ENCODE peak calls at places on chromosomes 13 and 19, in six cellular contexts. W is mucosa of descending colon, C is AG04450, I is WTC11, G is uterus, Z is fibroblast of lung. Y is an unnamed sample.

GRCh38 chr19:20077791-20078463 is at the start of gene ZNF90:
- DNase-seq in W (peak; percentile 86), C (peak; percentile 92), I (peak; percentile 95), G (peak; percentile 96), Z (peak; percentile 97), Y (peak; percentile 94)

GRCh38 chr13:41561179-41561578 is 103.8 kb downstream of the RGCC start:
- DNase-seq in W (no peak), C (no peak), I (no peak), G (no peak), Z (peak; percentile 52), Y (no peak)

GRCh38 chr13:19845758-19846157 is 17.7 kb downstream of the ZMYM5 start:
- DNase-seq in W (no peak), C (peak; percentile 96), I (no peak), G (peak; percentile 40), Z (peak; percentile 99), Y (peak; percentile 87)

GRCh38 chr19:10544753-10545251 is 1.1 kb downstream of the ATG4D start:
- DNase-seq in W (peak; percentile 66), C (no peak), I (no peak), G (no peak), Z (no peak), Y (no peak)

GRCh38 chr19:18208098-18208951 is 4.5 kb upstream of the RAB3A start:
- DNase-seq in W (no peak), C (peak; percentile 65), I (peak; percentile 74), G (peak; percentile 37), Z (peak; percentile 89), Y (no peak)

GRCh38 chr13:43939149-43939548 is 59.4 kb downstream of the LACC1 start:
- DNase-seq in W (no peak), C (no peak), I (no peak), G (no peak), Z (no peak), Y (no peak)

GRCh38 chr13:102195566-102196462 is 206.0 kb downstream of the FGF14 start:
- DNase-seq in W (no peak), C (no peak), I (no peak), G (no peak), Z (peak; percentile 54), Y (no peak)

GRCh38 chr19:3821156-3821555 is 35.0 kb upstream of the MATK start:
- DNase-seq in W (no peak), C (no peak), I (no peak), G (no peak), Z (no peak), Y (no peak)

GRCh38 chr13:29428992-29429315 is 166.5 kb downstream of the SLC7A1 start:
- DNase-seq in W (no peak), C (no peak), I (no peak), G (no peak), Z (no peak), Y (no peak)

GRCh38 chr13:29526741-29527140 is 68.7 kb downstream of the SLC7A1 start:
- DNase-seq in W (no peak), C (no peak), I (no peak), G (no peak), Z (no peak), Y (no peak)

DNA sequence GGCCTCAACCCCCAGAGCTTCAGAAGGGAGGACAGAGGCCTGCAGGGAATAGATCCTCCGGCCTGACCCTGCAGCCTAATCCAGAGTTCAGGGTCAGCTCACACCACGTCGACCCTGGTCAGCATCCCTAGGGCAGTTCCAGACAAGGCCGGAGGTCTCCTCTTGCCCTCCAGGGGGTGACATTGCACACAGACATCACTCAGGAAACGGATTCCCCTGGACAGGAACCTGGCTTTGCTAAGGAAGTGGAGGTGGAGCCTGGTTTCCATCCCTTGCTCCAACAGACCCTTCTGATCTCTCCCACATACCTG is 969 bp upstream of the CEACAM5 start:
- DNase-seq in W (peak; percentile 53), C (no peak), I (peak; percentile 24), G (peak; percentile 7), Z (no peak), Y (no peak)
- TF ChIP-seq CTCF in W (no peak), C (no peak), I (no peak), G (no peak), Z (no peak), Y (peak; percentile 10)

GRCh38 chr13:80340643-80341097 is 256 bp downstream of the SPRY2 start:
- DNase-seq in W (no peak), C (no peak), I (no peak), G (no peak), Z (peak; percentile 76), Y (no peak)

GRCh38 chr13:80339841-80340642 is 884 bp downstream of the SPRY2 start:
- DNase-seq in W (peak; percentile 74), C (no peak), I (peak; percentile 30), G (peak; percentile 43), Z (peak; percentile 28), Y (no peak)

GRCh38 chr13:80342541-80343371 is 1.8 kb upstream of the SPRY2 start:
- DNase-seq in W (peak; percentile 86), C (no peak), I (peak; percentile 87), G (peak; percentile 85), Z (peak; percentile 77), Y (no peak)

GRCh38 chr13:80341771-80342271 is 895 bp upstream of the SPRY2 start:
- DNase-seq in W (peak; percentile 68), C (no peak), I (peak; percentile 66), G (peak; percentile 45), Z (peak; percentile 62), Y (peak; percentile 94)

DNA sequence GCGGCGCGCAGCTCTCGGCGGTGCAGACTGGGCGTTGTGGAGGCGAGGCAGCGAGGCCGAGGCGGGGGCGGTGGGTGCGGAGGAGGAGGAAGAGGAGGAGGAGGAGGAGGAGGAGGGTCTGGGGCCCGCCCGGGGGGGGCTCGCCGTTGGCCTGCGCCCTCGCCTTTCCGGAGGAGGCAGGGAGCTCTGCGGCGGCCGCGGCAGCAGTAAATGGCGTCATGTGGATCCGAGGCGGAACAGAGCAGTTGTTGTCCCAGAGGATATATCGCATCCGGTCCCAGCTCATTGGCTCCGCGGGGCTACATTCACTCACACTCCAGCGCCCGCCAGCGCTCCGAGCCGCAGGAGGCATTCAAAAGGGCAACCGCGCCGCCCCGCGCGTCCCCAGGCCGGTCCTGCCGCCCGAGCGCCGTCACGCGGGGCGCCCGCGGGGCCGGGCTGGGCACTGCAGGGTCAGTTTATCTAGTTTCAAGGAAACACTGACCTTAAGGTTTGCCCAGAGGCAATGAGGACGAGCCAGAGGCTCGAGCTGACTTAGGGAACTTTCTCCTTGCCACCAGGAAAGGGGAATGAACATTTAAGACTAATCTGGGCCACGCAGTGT is at the start of gene SPRY2:
- DNase-seq in W (peak; percentile 95), C (peak; percentile 85), I (peak; percentile 87), G (peak; percentile 89), Z (peak; percentile 98), Y (peak; percentile 97)
- TF ChIP-seq CTCF in W (no peak), C (no peak), I (no peak), G (peak; percentile 52), Z (no peak), Y (no peak)

GRCh38 chr13:106530907-106531520 is 4.4 kb downstream of the EFNB2 start:
- DNase-seq in W (no peak), C (no peak), I (no peak), G (no peak), Z (no peak), Y (no peak)

GRCh38 chr13:106534844-106535551 is 464 bp downstream of the EFNB2 start:
- DNase-seq in W (peak; percentile 65), C (no peak), I (peak; percentile 38), G (peak; percentile 24), Z (peak; percentile 42), Y (no peak)

GRCh38 chr13:106533940-106534843 is 1.3 kb downstream of the EFNB2 start:
- DNase-seq in W (peak; percentile 62), C (peak; percentile 13), I (peak; percentile 46), G (peak; percentile 47), Z (peak; percentile 83), Y (no peak)

GRCh38 chr13:106532111-106532929 is 3.1 kb downstream of the EFNB2 start:
- DNase-seq in W (no peak), C (no peak), I (no peak), G (peak; percentile 27), Z (peak; percentile 56), Y (no peak)

DNA sequence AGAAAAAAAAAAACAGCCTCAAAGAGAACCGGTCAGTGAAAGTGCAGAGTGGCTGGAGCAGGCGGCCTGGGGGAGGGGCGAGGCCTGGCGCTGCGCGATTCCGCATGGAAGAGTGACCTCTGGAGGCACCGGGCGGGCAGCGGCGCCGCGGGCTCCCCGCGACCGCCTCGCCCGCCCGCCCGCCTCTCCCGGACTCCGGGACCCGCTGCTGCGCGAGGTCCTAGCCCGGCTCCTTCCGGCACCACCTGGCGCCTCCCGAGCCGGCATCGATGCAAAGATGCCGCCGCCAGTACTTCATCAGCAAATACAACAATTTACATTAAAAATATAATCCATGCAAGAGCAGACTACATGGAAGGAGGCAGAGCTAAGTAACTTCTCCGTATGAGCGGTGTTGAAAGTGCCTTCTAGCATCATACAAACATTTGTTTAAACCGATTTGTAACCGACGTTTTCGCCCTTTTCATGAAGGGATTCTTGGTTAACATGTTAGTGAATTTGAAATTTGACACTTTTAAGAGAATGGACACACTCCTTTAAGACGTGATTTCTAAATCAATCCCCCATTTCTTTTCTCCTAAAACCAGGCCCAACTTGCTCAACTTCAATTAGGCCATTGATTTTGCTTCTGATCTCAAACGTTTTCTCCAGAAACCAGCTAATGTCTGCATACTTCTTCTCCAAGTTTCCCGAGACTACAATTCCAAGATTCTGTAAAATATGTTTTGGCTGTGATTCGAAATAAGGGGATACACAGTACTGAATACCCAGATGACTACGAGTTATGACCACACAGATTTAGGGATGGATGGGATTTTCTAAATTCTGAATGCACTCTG is 2.1 kb downstream of the EFNB2 start:
- DNase-seq in W (peak; percentile 89), C (peak; percentile 59), I (peak; percentile 83), G (peak; percentile 80), Z (peak; percentile 88), Y (no peak)
- TF ChIP-seq CTCF in W (peak; percentile 61), C (peak; percentile 51), I (peak; percentile 21), G (peak; percentile 58), Z (peak; percentile 22), Y (peak; percentile 46)

DNA sequence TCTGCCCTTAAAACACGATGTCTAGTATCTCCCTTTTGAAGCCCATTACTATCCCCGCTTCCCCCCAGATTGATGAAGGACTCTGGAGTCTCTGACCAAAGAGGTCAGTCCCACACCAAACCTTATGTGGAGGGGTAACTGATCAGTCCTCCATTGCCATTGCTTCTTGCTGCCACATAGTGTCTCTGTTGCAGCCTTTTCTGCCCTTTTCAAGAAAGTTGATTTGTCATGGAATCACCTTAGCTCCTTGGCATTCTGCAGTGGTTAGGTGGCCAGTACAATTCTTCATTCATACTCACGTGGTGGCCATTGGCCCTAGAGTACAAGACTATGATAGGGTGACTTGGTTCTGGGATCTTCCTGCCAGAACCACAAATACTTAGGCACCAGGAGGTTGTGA is 8.4 kb upstream of the HTR2A start:
- DNase-seq in W (no peak), C (no peak), I (no peak), G (no peak), Z (peak; percentile 41), Y (no peak)
- TF ChIP-seq CTCF in W (no peak), C (peak; percentile 35), I (no peak), G (no peak), Z (peak; percentile 27), Y (no peak)

GRCh38 chr13:40060318-40061007 is 405.0 kb downstream of the COG6 start:
- DNase-seq in W (no peak), C (no peak), I (no peak), G (peak; percentile 82), Z (peak; percentile 71), Y (peak; percentile 88)
- TF ChIP-seq CTCF in W (no peak), C (no peak), I (no peak), G (no peak), Z (no peak), Y (no peak)

GRCh38 chr19:383922-384800 is 24.8 kb downstream of the C2CD4C start:
- DNase-seq in W (no peak), C (no peak), I (peak; percentile 83), G (no peak), Z (no peak), Y (no peak)
- TF ChIP-seq CTCF in W (peak; percentile 18), C (peak; percentile 39), I (peak; percentile 68), G (peak; percentile 63), Z (no peak), Y (peak; percentile 58)

Y was measured in retinal pigment epithelial cell.